ENCODE peak calls at places on chromosomes 1 and 21, in six cellular contexts. One of them, this sample, is unnamed.
A peak's percentile ranks its signal among the peaks of the same experiment; 100 is the strongest.

GRCh38 chr1:38332649-38333310 is 286.2 kb upstream of the POU3F1 start:
- DNase-seq in GM23338: no peak
- DNase-seq in OCI-LY7: no peak
- DNase-seq in PC-3: no peak
- DNase-seq in neural progenitor cell: no peak
- DNase-seq in GM23248: no peak
- DNase-seq in this sample: no peak

GRCh38 chr1:7893529-7894180 is 40.8 kb upstream of the UTS2 start:
- DNase-seq in GM23248: peak; percentile 90
- DNase-seq in GM23338: no peak
- DNase-seq in neural progenitor cell: no peak
- DNase-seq in OCI-LY7: no peak
- DNase-seq in PC-3: peak; percentile 93
- DNase-seq in this sample: no peak

GRCh38 chr1:108512239-108513071 is 47.4 kb upstream of the EEIG2 start:
- DNase-seq in GM23338: peak; percentile 52
- DNase-seq in PC-3: peak; percentile 61
- DNase-seq in OCI-LY7: peak; percentile 59
- DNase-seq in neural progenitor cell: peak; percentile 27
- DNase-seq in GM23248: peak; percentile 69
- DNase-seq in this sample: peak; percentile 41

GRCh38 chr1:67463298-67463960 is 33.2 kb upstream of the SERBP1 start:
- DNase-seq in neural progenitor cell: peak; percentile 73
- DNase-seq in OCI-LY7: no peak
- DNase-seq in GM23248: no peak
- DNase-seq in GM23338: peak; percentile 32
- DNase-seq in PC-3: no peak
- DNase-seq in this sample: no peak

GRCh38 chr1:167687919-167688519 is 33.8 kb upstream of the MPZL1 start:
- DNase-seq in GM23338: peak; percentile 95
- DNase-seq in OCI-LY7: peak; percentile 86
- DNase-seq in neural progenitor cell: peak; percentile 84
- DNase-seq in PC-3: peak; percentile 97
- DNase-seq in GM23248: peak; percentile 74
- DNase-seq in this sample: peak; percentile 76

GRCh38 chr1:26285366-26286063 is 5.6 kb downstream of the SH3BGRL3 start:
- DNase-seq in GM23338: peak; percentile 90
- DNase-seq in PC-3: peak; percentile 62
- DNase-seq in OCI-LY7: peak; percentile 80
- DNase-seq in GM23248: peak; percentile 32
- DNase-seq in neural progenitor cell: peak; percentile 82
- DNase-seq in this sample: peak; percentile 74

GRCh38 chr1:206896261-206896660 is 982 bp upstream of the IL24 start:
- DNase-seq in OCI-LY7: no peak
- DNase-seq in GM23248: no peak
- DNase-seq in PC-3: no peak
- DNase-seq in GM23338: no peak
- DNase-seq in neural progenitor cell: no peak
- DNase-seq in this sample: no peak

GRCh38 chr21:46634966-46635323 is 529 bp upstream of the PRMT2 start:
- DNase-seq in GM23338: peak; percentile 95
- DNase-seq in neural progenitor cell: peak; percentile 86
- DNase-seq in PC-3: peak; percentile 60
- DNase-seq in OCI-LY7: peak; percentile 69
- DNase-seq in GM23248: peak; percentile 92
- DNase-seq in this sample: peak; percentile 80

GRCh38 chr1:227449051-227449450 is 114.3 kb upstream of the ZNF678 start:
- DNase-seq in GM23338: peak; percentile 89
- DNase-seq in PC-3: peak; percentile 63
- DNase-seq in GM23248: peak; percentile 65
- DNase-seq in neural progenitor cell: peak; percentile 68
- DNase-seq in OCI-LY7: peak; percentile 55
- DNase-seq in this sample: peak; percentile 62

GRCh38 chr1:183892351-183892793 is 87.5 kb downstream of the RGL1 start:
- DNase-seq in OCI-LY7: no peak
- DNase-seq in PC-3: peak; percentile 89
- DNase-seq in neural progenitor cell: no peak
- DNase-seq in GM23248: no peak
- DNase-seq in GM23338: no peak
- DNase-seq in this sample: no peak

GRCh38 chr1:75725861-75726361 is 1.4 kb downstream of the ACADM start:
- DNase-seq in OCI-LY7: peak; percentile 33
- DNase-seq in neural progenitor cell: no peak
- DNase-seq in GM23248: peak; percentile 5
- DNase-seq in GM23338: peak; percentile 30
- DNase-seq in PC-3: peak; percentile 48
- DNase-seq in this sample: no peak

GRCh38 chr21:26965567-26966359 is 1.1 kb downstream of the ADAMTS5 start:
- DNase-seq in GM23248: peak; percentile 69
- DNase-seq in OCI-LY7: no peak
- DNase-seq in GM23338: peak; percentile 89
- DNase-seq in PC-3: no peak
- DNase-seq in neural progenitor cell: peak; percentile 87
- DNase-seq in this sample: peak; percentile 86

GRCh38 chr1:172599912-172600311 is 59.0 kb upstream of the FASLG start:
- DNase-seq in GM23338: no peak
- DNase-seq in neural progenitor cell: no peak
- DNase-seq in OCI-LY7: no peak
- DNase-seq in PC-3: no peak
- DNase-seq in GM23248: no peak
- DNase-seq in this sample: no peak

GRCh38 chr1:234186037-234186688 is 187.1 kb upstream of the COA6 start:
- DNase-seq in OCI-LY7: no peak
- DNase-seq in neural progenitor cell: no peak
- DNase-seq in GM23248: peak; percentile 54
- DNase-seq in GM23338: no peak
- DNase-seq in PC-3: peak; percentile 99
- DNase-seq in this sample: no peak

GRCh38 chr1:18481190-18481920 is 625 bp downstream of the KLHDC7A start:
- DNase-seq in GM23248: no peak
- DNase-seq in PC-3: no peak
- DNase-seq in neural progenitor cell: no peak
- DNase-seq in OCI-LY7: peak; percentile 94
- DNase-seq in GM23338: no peak
- DNase-seq in this sample: no peak

GRCh38 chr1:56285554-56286402 is 293.6 kb downstream of the PLPP3 start:
- DNase-seq in GM23248: no peak
- DNase-seq in GM23338: no peak
- DNase-seq in OCI-LY7: no peak
- DNase-seq in neural progenitor cell: no peak
- DNase-seq in PC-3: no peak
- DNase-seq in this sample: no peak

GRCh38 chr1:239997515-239998311 is 94.0 kb upstream of the FMN2 start:
- DNase-seq in GM23338: peak; percentile 83
- DNase-seq in OCI-LY7: no peak
- DNase-seq in PC-3: no peak
- DNase-seq in GM23248: peak; percentile 34
- DNase-seq in neural progenitor cell: peak; percentile 83
- DNase-seq in this sample: peak; percentile 89

GRCh38 chr1:28449904-28450303 is 55.9 kb upstream of the RCC1 start:
- DNase-seq in OCI-LY7: peak; percentile 10
- DNase-seq in neural progenitor cell: no peak
- DNase-seq in GM23338: no peak
- DNase-seq in PC-3: peak; percentile 82
- DNase-seq in GM23248: peak; percentile 63
- DNase-seq in this sample: peak; percentile 33

GRCh38 chr1:235999259-235999925 is 65.5 kb downstream of the NID1 start:
- DNase-seq in neural progenitor cell: no peak
- DNase-seq in GM23338: no peak
- DNase-seq in GM23248: peak; percentile 93
- DNase-seq in OCI-LY7: no peak
- DNase-seq in PC-3: peak; percentile 87
- DNase-seq in this sample: no peak
- TF ChIP-seq EZH2phosphoT487 in neural progenitor cell: no peak
- TF ChIP-seq EZH2phosphoT487 in GM23338: no peak
- TF ChIP-seq EZH2phosphoT487 in GM23248: no peak
- TF ChIP-seq EZH2phosphoT487 in OCI-LY7: no peak
- TF ChIP-seq EZH2phosphoT487 in PC-3: no peak
- TF ChIP-seq EZH2phosphoT487 in this sample: no peak

DNA sequence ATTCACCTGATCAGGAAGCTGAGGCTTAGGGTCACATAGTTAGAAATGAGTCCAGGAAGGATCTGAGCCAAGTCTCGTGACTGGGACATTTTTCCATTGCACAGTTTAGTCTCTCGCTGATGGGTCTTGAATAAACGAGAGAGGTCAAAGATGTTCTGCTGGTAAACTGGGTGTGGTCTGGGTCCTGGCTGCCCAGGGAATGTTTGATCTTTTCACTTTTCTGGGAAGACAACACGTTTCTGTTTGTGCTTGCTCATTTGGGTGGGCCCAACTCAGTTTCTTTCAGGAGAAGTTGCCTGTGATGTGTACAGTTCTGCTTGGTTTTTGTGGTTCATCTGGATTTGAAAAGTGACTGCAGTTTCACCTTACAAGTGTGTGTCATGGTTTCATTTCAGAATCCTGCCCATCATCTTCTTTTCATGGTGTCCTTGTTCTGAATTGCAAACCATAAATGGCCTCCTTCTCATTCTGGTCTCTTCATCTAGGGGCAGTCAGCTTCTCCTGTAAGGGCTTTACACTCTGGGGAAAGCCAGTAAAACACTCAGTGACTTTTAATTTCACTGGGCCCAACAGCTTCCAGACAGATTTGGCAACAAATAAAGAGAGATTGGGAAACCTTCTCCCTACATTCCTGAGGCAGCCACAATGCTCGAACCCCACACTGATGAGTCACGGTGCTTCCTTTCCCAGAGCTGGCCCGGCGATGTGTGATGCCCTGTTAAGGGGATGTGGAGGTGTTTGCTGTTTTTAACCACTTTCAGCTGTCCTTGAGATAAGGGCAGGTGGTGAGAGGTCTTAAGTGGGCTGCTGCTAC is 7.2 kb upstream of the TACSTD2 start:
- DNase-seq in GM23338: peak; percentile 26
- DNase-seq in OCI-LY7: no peak
- DNase-seq in GM23248: peak; percentile 96
- DNase-seq in PC-3: peak; percentile 94
- DNase-seq in neural progenitor cell: no peak
- DNase-seq in this sample: no peak
- TF ChIP-seq EZH2phosphoT487 in GM23338: no peak
- TF ChIP-seq EZH2phosphoT487 in OCI-LY7: no peak
- TF ChIP-seq EZH2phosphoT487 in GM23248: no peak
- TF ChIP-seq EZH2phosphoT487 in PC-3: no peak
- TF ChIP-seq EZH2phosphoT487 in neural progenitor cell: no peak
- TF ChIP-seq EZH2phosphoT487 in this sample: no peak

DNA sequence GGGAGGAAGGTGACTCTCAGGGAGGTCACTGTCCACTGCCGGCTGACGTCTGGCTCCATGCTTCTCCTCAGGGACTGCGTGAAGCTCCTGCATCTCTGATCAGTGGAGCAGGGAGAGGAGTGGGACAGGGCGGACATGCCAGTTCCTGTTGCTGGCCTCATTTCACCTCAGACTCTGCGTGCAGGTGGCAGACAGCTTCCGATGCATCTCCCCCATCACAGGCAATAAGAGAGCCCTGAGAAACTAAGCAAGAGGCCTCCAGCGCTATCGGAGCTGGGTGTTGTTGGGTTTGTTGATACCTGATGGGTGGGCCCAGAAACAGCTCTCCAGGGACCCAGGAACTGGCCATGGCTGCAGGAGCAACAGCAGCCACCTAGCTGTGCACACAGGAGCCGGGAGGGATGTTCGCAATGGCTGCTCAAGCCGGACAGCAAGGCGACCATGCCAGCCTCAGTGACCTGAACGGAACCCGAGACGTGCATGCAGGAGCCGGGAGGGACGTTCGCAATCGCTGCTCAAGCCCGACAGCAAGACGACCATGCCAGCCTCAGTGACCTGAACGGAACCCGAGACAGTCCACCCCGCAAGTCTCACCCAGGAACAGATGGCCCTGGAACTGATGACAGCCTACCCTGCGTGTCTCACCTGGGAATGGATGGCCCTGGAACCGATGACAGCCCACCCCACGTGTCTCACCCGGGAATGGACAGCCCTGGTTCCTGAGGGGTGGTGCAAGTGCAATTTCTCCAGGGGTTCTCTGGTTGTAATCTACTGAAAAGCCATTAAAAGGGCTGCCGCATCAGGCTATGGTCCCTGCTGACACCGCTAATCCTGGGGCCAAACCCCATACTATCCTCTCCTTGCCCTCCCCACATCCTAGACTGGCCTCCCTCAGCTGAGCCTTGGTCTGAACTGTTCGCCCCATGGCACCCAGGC is 14.2 kb upstream of the PCBP3 start:
- DNase-seq in PC-3: no peak
- DNase-seq in GM23338: no peak
- DNase-seq in OCI-LY7: no peak
- DNase-seq in GM23248: no peak
- DNase-seq in neural progenitor cell: no peak
- DNase-seq in this sample: no peak
- TF ChIP-seq EZH2phosphoT487 in PC-3: no peak
- TF ChIP-seq EZH2phosphoT487 in GM23338: no peak
- TF ChIP-seq EZH2phosphoT487 in OCI-LY7: no peak
- TF ChIP-seq EZH2phosphoT487 in GM23248: no peak
- TF ChIP-seq EZH2phosphoT487 in neural progenitor cell: no peak
- TF ChIP-seq EZH2phosphoT487 in this sample: no peak

GRCh38 chr21:43281661-43282357 is 113.0 kb downstream of the CRYAA start:
- DNase-seq in PC-3: no peak
- DNase-seq in GM23248: no peak
- DNase-seq in OCI-LY7: no peak
- DNase-seq in GM23338: no peak
- DNase-seq in neural progenitor cell: no peak
- DNase-seq in this sample: no peak

GRCh38 chr21:43283136-43283924 is 114.5 kb downstream of the CRYAA start:
- DNase-seq in GM23248: peak; percentile 11
- DNase-seq in OCI-LY7: no peak
- DNase-seq in GM23338: no peak
- DNase-seq in PC-3: no peak
- DNase-seq in neural progenitor cell: no peak
- DNase-seq in this sample: no peak

GRCh38 chr21:43280949-43281633 is 112.3 kb downstream of the CRYAA start:
- DNase-seq in GM23248: no peak
- DNase-seq in OCI-LY7: no peak
- DNase-seq in neural progenitor cell: no peak
- DNase-seq in GM23338: no peak
- DNase-seq in PC-3: no peak
- DNase-seq in this sample: no peak

GRCh38 chr21:43284238-43284637 is 115.4 kb downstream of the CRYAA start:
- DNase-seq in GM23248: no peak
- DNase-seq in GM23338: no peak
- DNase-seq in PC-3: no peak
- DNase-seq in neural progenitor cell: no peak
- DNase-seq in OCI-LY7: no peak
- DNase-seq in this sample: no peak

DNA sequence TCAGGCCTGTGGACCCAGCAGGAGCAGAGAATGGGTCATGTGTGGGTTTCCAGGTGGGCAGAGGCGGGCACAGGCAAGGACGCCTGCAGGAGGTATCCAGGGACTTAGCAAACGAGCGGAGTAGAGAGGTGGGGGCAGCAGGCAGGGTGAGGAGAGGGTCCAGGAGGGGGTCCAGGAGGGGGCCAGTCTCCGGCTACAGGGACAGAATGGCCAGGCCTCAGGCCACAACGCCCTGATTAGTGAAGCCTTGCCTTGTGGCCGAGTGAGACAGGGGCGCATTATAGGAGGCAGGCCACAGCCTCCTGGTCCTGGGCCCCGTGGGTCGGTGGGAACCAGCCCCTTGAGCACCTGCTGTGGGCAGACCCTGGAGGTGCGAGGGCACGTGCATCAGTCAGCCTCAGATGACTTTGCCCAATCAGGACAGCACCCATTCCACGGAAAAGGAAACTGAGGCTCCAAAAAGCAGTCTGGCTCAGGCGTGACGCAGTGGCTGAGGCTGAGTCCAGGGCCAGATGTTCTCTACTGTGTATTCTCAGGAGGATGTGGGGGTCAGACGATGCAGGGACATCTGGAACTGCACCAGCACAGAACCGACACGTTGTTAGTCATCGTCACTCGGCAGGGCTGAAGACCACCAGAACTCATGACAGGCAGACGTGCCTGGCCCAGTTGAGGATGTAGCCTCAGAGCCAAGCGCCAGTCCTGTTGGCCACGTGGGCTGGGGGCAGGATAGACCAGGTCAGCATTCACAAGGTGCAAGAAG is 113.7 kb downstream of the CRYAA start:
- DNase-seq in OCI-LY7: no peak
- DNase-seq in GM23338: no peak
- DNase-seq in GM23248: no peak
- DNase-seq in PC-3: no peak
- DNase-seq in neural progenitor cell: no peak
- DNase-seq in this sample: no peak
- TF ChIP-seq EZH2phosphoT487 in OCI-LY7: no peak
- TF ChIP-seq EZH2phosphoT487 in GM23338: no peak
- TF ChIP-seq EZH2phosphoT487 in GM23248: no peak
- TF ChIP-seq EZH2phosphoT487 in PC-3: no peak
- TF ChIP-seq EZH2phosphoT487 in neural progenitor cell: no peak
- TF ChIP-seq EZH2phosphoT487 in this sample: no peak

This sample was measured in SK-N-SH.